ENCODE peak calls at places on chromosomes 6 and 20, in nine cellular contexts. One of them, this sample, is unnamed.

GRCh38 chr20:9615766-9616454 is 101.5 kb downstream of the LAMP5 start:
- DNase-seq in progenitor cell of endocrine pancreas: no peak
- DNase-seq in hepatocyte: no peak
- DNase-seq in BE2C: no peak
- DNase-seq in cardiac fibroblast: no peak
- DNase-seq in GM10248: peak; percentile 56
- DNase-seq in endothelial cell: no peak
- DNase-seq in right atrium auricular region: no peak
- DNase-seq in HFFc6: no peak
- DNase-seq in this sample: no peak

GRCh38 chr6:37323568-37323967 is 30.2 kb upstream of the RNF8 start:
- DNase-seq in cardiac fibroblast: peak; percentile 9
- DNase-seq in hepatocyte: no peak
- DNase-seq in endothelial cell: no peak
- DNase-seq in GM10248: no peak
- DNase-seq in HFFc6: no peak
- DNase-seq in progenitor cell of endocrine pancreas: no peak
- DNase-seq in right atrium auricular region: no peak
- DNase-seq in BE2C: peak; percentile 67
- DNase-seq in this sample: no peak

GRCh38 chr6:157561037-157561790 is 180.2 kb downstream of the ZDHHC14 start:
- DNase-seq in endothelial cell: no peak
- DNase-seq in right atrium auricular region: no peak
- DNase-seq in HFFc6: no peak
- DNase-seq in BE2C: no peak
- DNase-seq in cardiac fibroblast: no peak
- DNase-seq in hepatocyte: no peak
- DNase-seq in progenitor cell of endocrine pancreas: no peak
- DNase-seq in GM10248: peak; percentile 46
- DNase-seq in this sample: no peak

GRCh38 chr6:147738516-147739187 is 230.2 kb downstream of the SAMD5 start:
- DNase-seq in cardiac fibroblast: no peak
- DNase-seq in right atrium auricular region: no peak
- DNase-seq in BE2C: no peak
- DNase-seq in progenitor cell of endocrine pancreas: no peak
- DNase-seq in HFFc6: no peak
- DNase-seq in hepatocyte: peak; percentile 23
- DNase-seq in endothelial cell: no peak
- DNase-seq in GM10248: no peak
- DNase-seq in this sample: no peak

GRCh38 chr20:40698281-40698680 is 9.2 kb upstream of the MAFB start:
- DNase-seq in hepatocyte: no peak
- DNase-seq in GM10248: no peak
- DNase-seq in HFFc6: no peak
- DNase-seq in right atrium auricular region: no peak
- DNase-seq in progenitor cell of endocrine pancreas: no peak
- DNase-seq in endothelial cell: no peak
- DNase-seq in BE2C: no peak
- DNase-seq in cardiac fibroblast: no peak
- DNase-seq in this sample: no peak

GRCh38 chr6:122066200-122066599 is 333.3 kb upstream of the HSF2 start:
- DNase-seq in BE2C: no peak
- DNase-seq in progenitor cell of endocrine pancreas: no peak
- DNase-seq in HFFc6: no peak
- DNase-seq in GM10248: no peak
- DNase-seq in right atrium auricular region: no peak
- DNase-seq in endothelial cell: no peak
- DNase-seq in hepatocyte: no peak
- DNase-seq in cardiac fibroblast: no peak
- DNase-seq in this sample: no peak

GRCh38 chr20:63363981-63364536 is 2.9 kb upstream of the CHRNA4 start:
- DNase-seq in GM10248: no peak
- DNase-seq in progenitor cell of endocrine pancreas: no peak
- DNase-seq in right atrium auricular region: no peak
- DNase-seq in HFFc6: no peak
- DNase-seq in BE2C: no peak
- DNase-seq in hepatocyte: no peak
- DNase-seq in cardiac fibroblast: no peak
- DNase-seq in endothelial cell: no peak
- DNase-seq in this sample: no peak

GRCh38 chr6:138031850-138032249 is 75.4 kb downstream of the PERP start:
- DNase-seq in hepatocyte: no peak
- DNase-seq in right atrium auricular region: no peak
- DNase-seq in GM10248: no peak
- DNase-seq in endothelial cell: no peak
- DNase-seq in HFFc6: peak; percentile 15
- DNase-seq in BE2C: no peak
- DNase-seq in progenitor cell of endocrine pancreas: no peak
- DNase-seq in cardiac fibroblast: no peak
- DNase-seq in this sample: no peak

DNA sequence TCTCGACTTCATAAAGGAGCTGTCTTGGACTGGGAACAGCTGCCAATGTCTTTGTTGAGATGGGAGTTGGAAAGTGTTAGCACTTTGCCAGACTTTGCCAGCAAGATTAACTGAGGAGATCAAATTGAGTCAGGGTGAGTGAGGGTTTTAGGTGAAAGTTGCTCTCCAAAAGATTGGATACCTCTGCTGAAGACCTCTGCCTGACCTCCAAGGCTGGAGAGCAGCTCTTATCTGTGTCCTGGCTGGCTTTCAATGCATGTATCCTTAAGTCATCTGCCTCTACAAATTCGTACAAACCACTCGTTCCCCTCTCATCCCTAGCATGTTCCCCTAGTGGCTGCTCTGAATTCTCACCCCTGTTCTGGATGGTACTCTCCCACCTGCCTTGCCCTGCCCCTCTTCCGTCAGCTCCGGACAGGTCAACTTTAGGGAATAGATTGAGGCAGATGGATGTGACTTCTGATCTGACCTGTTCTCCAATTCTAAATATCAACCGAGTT is at the start of gene EFCAB8:
- DNase-seq in cardiac fibroblast: no peak
- DNase-seq in GM10248: no peak
- DNase-seq in BE2C: no peak
- DNase-seq in HFFc6: no peak
- DNase-seq in progenitor cell of endocrine pancreas: no peak
- DNase-seq in right atrium auricular region: no peak
- DNase-seq in hepatocyte: no peak
- DNase-seq in endothelial cell: no peak
- DNase-seq in this sample: no peak
- TF ChIP-seq CTCF in cardiac fibroblast: peak; percentile 9
- TF ChIP-seq CTCF in GM10248: no peak
- TF ChIP-seq CTCF in BE2C: peak; percentile 18
- TF ChIP-seq CTCF in HFFc6: peak; percentile 16
- TF ChIP-seq CTCF in progenitor cell of endocrine pancreas: peak; percentile 14
- TF ChIP-seq CTCF in right atrium auricular region: no peak
- TF ChIP-seq CTCF in hepatocyte: no peak
- TF ChIP-seq CTCF in endothelial cell: no peak
- TF ChIP-seq CTCF in this sample: no peak

DNA sequence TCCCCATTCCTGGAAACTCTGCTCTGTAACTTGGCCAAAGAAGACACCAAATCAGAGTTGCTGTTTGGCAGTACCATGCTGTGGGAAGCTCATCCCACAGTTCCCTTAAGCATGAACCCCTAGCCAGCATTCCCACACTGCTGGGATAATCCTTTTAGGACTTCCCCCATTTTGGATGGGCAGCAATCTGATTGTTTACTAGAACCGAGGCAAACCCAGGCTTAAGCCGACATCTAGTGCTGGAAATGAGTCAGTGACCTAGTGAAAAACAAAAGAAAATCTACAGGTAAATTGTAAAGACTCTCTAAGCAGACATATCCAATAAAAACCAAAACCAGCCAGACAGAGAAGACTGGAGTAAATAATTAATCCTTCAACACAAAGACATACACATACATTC is 5.2 kb downstream of the DNAH8 start:
- DNase-seq in right atrium auricular region: no peak
- DNase-seq in BE2C: no peak
- DNase-seq in hepatocyte: no peak
- DNase-seq in cardiac fibroblast: peak; percentile 39
- DNase-seq in GM10248: no peak
- DNase-seq in progenitor cell of endocrine pancreas: no peak
- DNase-seq in endothelial cell: no peak
- DNase-seq in HFFc6: no peak
- DNase-seq in this sample: no peak
- TF ChIP-seq CTCF in right atrium auricular region: no peak
- TF ChIP-seq CTCF in BE2C: peak; percentile 44
- TF ChIP-seq CTCF in hepatocyte: peak; percentile 21
- TF ChIP-seq CTCF in cardiac fibroblast: peak; percentile 1
- TF ChIP-seq CTCF in GM10248: no peak
- TF ChIP-seq CTCF in progenitor cell of endocrine pancreas: peak; percentile 19
- TF ChIP-seq CTCF in endothelial cell: no peak
- TF ChIP-seq CTCF in HFFc6: peak; percentile 29
- TF ChIP-seq CTCF in this sample: no peak

GRCh38 chr20:32941155-32941885 is 62.9 kb downstream of the SUN5 start:
- DNase-seq in hepatocyte: no peak
- DNase-seq in GM10248: no peak
- DNase-seq in HFFc6: no peak
- DNase-seq in right atrium auricular region: no peak
- DNase-seq in endothelial cell: no peak
- DNase-seq in progenitor cell of endocrine pancreas: no peak
- DNase-seq in BE2C: no peak
- DNase-seq in cardiac fibroblast: no peak
- DNase-seq in this sample: no peak

GRCh38 chr20:32946629-32947028 is 57.6 kb downstream of the SUN5 start:
- DNase-seq in HFFc6: no peak
- DNase-seq in endothelial cell: no peak
- DNase-seq in GM10248: no peak
- DNase-seq in cardiac fibroblast: no peak
- DNase-seq in right atrium auricular region: no peak
- DNase-seq in progenitor cell of endocrine pancreas: no peak
- DNase-seq in BE2C: no peak
- DNase-seq in hepatocyte: no peak
- DNase-seq in this sample: no peak

GRCh38 chr20:32943490-32944052 is 60.7 kb downstream of the SUN5 start:
- DNase-seq in HFFc6: no peak
- DNase-seq in right atrium auricular region: peak; percentile 47
- DNase-seq in endothelial cell: no peak
- DNase-seq in GM10248: no peak
- DNase-seq in BE2C: no peak
- DNase-seq in hepatocyte: no peak
- DNase-seq in progenitor cell of endocrine pancreas: no peak
- DNase-seq in cardiac fibroblast: no peak
- DNase-seq in this sample: no peak

DNA sequence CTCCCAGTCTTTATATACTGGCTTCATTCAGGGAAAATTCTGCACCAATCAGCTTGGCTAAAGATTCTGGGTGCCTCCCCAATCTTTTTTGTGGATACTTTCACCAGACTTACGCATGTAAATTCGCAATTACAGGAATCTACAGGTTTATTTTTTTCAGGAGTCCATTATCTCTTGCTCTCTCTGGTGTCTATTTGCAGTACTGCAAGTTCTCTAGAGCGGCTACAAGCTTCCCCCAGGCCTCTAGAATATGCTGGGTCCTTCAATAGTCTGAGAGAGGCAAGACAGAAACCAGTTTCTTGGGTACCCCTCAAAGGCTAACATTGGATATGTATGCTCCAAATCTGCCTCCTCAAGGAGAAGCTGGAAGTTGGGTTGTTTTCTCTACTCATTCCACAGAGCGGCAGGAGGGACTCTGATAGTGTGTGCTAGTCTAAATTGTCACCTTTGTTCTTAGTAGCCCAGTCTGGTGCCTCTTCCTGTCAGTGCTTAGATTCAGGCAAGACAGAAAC is 58.5 kb downstream of the SUN5 start:
- DNase-seq in right atrium auricular region: no peak
- DNase-seq in BE2C: no peak
- DNase-seq in HFFc6: peak; percentile 27
- DNase-seq in endothelial cell: peak; percentile 31
- DNase-seq in cardiac fibroblast: peak; percentile 55
- DNase-seq in GM10248: no peak
- DNase-seq in hepatocyte: no peak
- DNase-seq in progenitor cell of endocrine pancreas: no peak
- DNase-seq in this sample: no peak
- TF ChIP-seq CTCF in right atrium auricular region: peak; percentile 54
- TF ChIP-seq CTCF in BE2C: peak; percentile 74
- TF ChIP-seq CTCF in HFFc6: peak; percentile 72
- TF ChIP-seq CTCF in endothelial cell: peak; percentile 50
- TF ChIP-seq CTCF in cardiac fibroblast: peak; percentile 63
- TF ChIP-seq CTCF in GM10248: peak; percentile 1
- TF ChIP-seq CTCF in hepatocyte: peak; percentile 51
- TF ChIP-seq CTCF in progenitor cell of endocrine pancreas: peak; percentile 63
- TF ChIP-seq CTCF in this sample: peak; percentile 58

DNA sequence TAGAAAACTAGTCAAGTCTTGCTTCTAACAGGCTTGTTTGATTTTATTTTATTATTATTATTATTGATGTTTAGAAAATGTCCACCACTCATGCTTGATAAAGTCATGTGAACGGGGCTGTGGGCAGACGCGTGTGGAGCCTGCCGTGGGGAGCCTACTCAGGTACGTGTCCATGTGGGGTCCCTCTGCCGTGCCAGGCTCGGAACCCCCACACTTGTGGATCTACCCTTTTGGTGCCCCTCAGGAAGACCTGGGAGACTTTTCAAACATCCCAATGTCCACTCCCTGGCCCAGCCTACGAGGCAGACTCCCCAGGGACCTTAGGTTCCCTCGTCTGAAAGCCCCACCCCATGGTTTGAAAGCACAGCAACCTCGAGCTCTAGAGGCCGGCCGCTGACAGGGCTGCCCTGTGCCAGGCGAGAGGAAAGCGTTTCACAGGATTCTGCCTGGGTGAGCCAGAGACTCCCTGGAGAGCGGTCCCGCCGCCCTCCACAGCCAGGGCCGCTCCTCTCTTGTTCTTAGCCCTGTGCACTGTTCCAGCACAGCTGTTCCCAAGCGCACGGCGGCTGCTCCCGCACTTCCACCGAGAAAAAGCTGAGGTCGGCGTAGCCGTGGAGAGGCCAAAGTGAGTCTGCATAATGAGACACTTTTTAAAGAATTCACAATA is 249.7 kb downstream of the TTLL2 start:
- DNase-seq in BE2C: no peak
- DNase-seq in hepatocyte: no peak
- DNase-seq in progenitor cell of endocrine pancreas: no peak
- DNase-seq in right atrium auricular region: peak; percentile 59
- DNase-seq in GM10248: no peak
- DNase-seq in cardiac fibroblast: peak; percentile 3
- DNase-seq in endothelial cell: no peak
- DNase-seq in HFFc6: no peak
- DNase-seq in this sample: no peak
- TF ChIP-seq CTCF in BE2C: no peak
- TF ChIP-seq CTCF in hepatocyte: no peak
- TF ChIP-seq CTCF in progenitor cell of endocrine pancreas: no peak
- TF ChIP-seq CTCF in right atrium auricular region: no peak
- TF ChIP-seq CTCF in GM10248: no peak
- TF ChIP-seq CTCF in cardiac fibroblast: no peak
- TF ChIP-seq CTCF in endothelial cell: no peak
- TF ChIP-seq CTCF in HFFc6: no peak
- TF ChIP-seq CTCF in this sample: no peak

This sample was measured in nephron progenitor cell.